ENCODE peak calls at places on chromosomes 2 and 18, in four cellular contexts. A is fibroblast of the aortic adventitia, F is astrocyte of the spinal cord, V is AG04450. I is an unnamed sample.

GRCh38 chr2:180202591-180202990 is 195.5 kb upstream of the CWC22 start:
- DNase-seq in A (peak; percentile 63), F (peak; percentile 20), V (no peak), I (no peak)

GRCh38 chr18:59837586-59837985 is 62.2 kb upstream of the PMAIP1 start:
- DNase-seq in A (peak; percentile 72), F (peak; percentile 66), V (no peak), I (peak; percentile 60)

GRCh38 chr2:44351676-44352075 is 9.6 kb downstream of the PREPL start:
- DNase-seq in A (peak; percentile 92), F (no peak), V (no peak), I (no peak)

GRCh38 chr18:67483237-67483636 is 33.3 kb downstream of the DSEL start:
- DNase-seq in A (no peak), F (no peak), V (no peak), I (no peak)

GRCh38 chr2:165720526-165720925 is 73.5 kb downstream of the GALNT3 start:
- DNase-seq in A (peak; percentile 74), F (peak; percentile 93), V (peak; percentile 23), I (no peak)

GRCh38 chr2:48114256-48114655 is 208.0 kb upstream of the FBXO11 start:
- DNase-seq in A (peak; percentile 80), F (peak; percentile 32), V (no peak), I (peak; percentile 81)

GRCh38 chr2:234880551-234881211 is 71.1 kb upstream of the SH3BP4 start:
- DNase-seq in A (peak; percentile 95), F (peak; percentile 93), V (peak; percentile 97), I (no peak)

GRCh38 chr2:19819097-19820065 is 82.4 kb downstream of the TTC32 start:
- DNase-seq in A (peak; percentile 89), F (peak; percentile 95), V (no peak), I (no peak)

GRCh38 chr2:39515273-39515896 is 78.3 kb upstream of the MAP4K3 start:
- DNase-seq in A (no peak), F (no peak), V (no peak), I (no peak)

GRCh38 chr2:39516347-39517101 is 79.4 kb upstream of the MAP4K3 start:
- DNase-seq in A (peak; percentile 90), F (no peak), V (peak; percentile 46), I (no peak)

GRCh38 chr2:39514825-39515224 is 77.7 kb upstream of the MAP4K3 start:
- DNase-seq in A (no peak), F (no peak), V (no peak), I (no peak)

GRCh38 chr2:39517102-39517436 is 80.0 kb upstream of the MAP4K3 start:
- DNase-seq in A (no peak), F (no peak), V (no peak), I (no peak)

DNA sequence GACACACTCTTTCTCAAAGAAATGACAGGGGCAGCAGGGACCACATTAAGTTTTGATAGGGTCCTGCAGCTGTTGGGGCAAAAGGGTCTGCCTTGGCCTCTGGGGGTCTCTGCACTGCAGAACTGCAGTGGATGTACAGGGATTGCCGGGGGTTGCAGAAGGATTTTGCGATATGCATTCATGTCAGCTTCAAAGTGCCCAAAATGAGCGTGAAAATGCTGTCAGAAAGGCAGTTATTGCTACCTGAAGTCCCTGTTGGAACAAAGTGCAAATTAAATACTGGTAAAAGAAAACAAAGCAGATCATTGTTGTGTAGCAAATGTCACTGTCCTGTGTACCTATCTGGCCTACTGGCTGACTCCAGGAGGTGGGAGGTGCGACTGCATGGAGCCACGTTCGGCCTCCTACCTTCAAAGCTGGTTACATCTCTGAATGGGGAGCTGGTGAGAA is 78.8 kb upstream of the MAP4K3 start:
- DNase-seq in A (no peak), F (no peak), V (no peak), I (no peak)
- TF ChIP-seq CTCF in A (no peak), F (no peak), V (no peak), I (no peak)

GRCh38 chr2:219499555-219499954 is 864 bp downstream of the GMPPA start:
- DNase-seq in A (no peak), F (no peak), V (no peak), I (no peak)

GRCh38 chr2:219498280-219499057 is at the start of gene GMPPA:
- DNase-seq in A (peak; percentile 99), F (peak; percentile 99), V (peak; percentile 97), I (peak; percentile 95)

GRCh38 chr2:219499058-219499307 is 292 bp downstream of the GMPPA start:
- DNase-seq in A (no peak), F (no peak), V (no peak), I (no peak)

GRCh38 chr2:219501441-219501840 is 2.8 kb downstream of the GMPPA start:
- DNase-seq in A (no peak), F (no peak), V (no peak), I (no peak)

GRCh38 chr2:219500135-219500534 is 1.4 kb downstream of the GMPPA start:
- DNase-seq in A (peak; percentile 32), F (no peak), V (no peak), I (no peak)
- TF ChIP-seq CTCF in A (peak; percentile 45), F (peak; percentile 36), V (peak; percentile 43), I (no peak)

GRCh38 chr2:129297430-129297829 is 682.0 kb upstream of the RAB6C start:
- DNase-seq in A (no peak), F (no peak), V (no peak), I (no peak)
- TF ChIP-seq CTCF in A (no peak), F (no peak), V (no peak), I (no peak)

GRCh38 chr18:33440384-33441043 is at the start of gene CCDC178:
- DNase-seq in A (peak; percentile 2), F (peak; percentile 26), V (no peak), I (no peak)
- TF ChIP-seq CTCF in A (no peak), F (no peak), V (no peak), I (no peak)

I was measured in CD14-positive monocyte.